ENCODE peak calls at places on chromosomes 7 and 10, in seven cellular contexts. B, D, V, K, L, P and Z are unnamed samples.

GRCh38 chr10:7410800-7411670 is at the start of gene SFMBT2:
- DNase-seq in P (peak), L (no peak), B (peak), V (peak), K (peak), D (peak), Z (peak)

GRCh38 chr10:96017227-96017687 is 26.1 kb upstream of the CCNJ start:
- DNase-seq in P (peak), K (peak), D (peak), B (no peak), L (peak), V (peak), Z (no peak)

GRCh38 chr7:54859066-54859465 is 100.1 kb upstream of the SEC61G start:
- DNase-seq in D (peak), K (no peak), L (no peak), V (no peak), B (no peak), P (no peak), Z (no peak)

GRCh38 chr7:110534241-110534931 is 556.5 kb upstream of the LRRN3 start:
- DNase-seq in V (no peak), B (no peak), K (peak), D (no peak), L (no peak), P (no peak), Z (no peak)

GRCh38 chr7:111711426-111712065 is 149.3 kb upstream of the IMMP2L start:
- DNase-seq in D (no peak), B (no peak), L (peak), V (no peak), K (peak), P (peak), Z (no peak)

GRCh38 chr10:85788570-85788969 is 578.0 kb downstream of the GRID1 start:
- DNase-seq in L (no peak), K (no peak), B (no peak), V (no peak), D (no peak), P (no peak), Z (no peak)

GRCh38 chr7:105594034-105594433 is 12.7 kb upstream of the EFCAB10 start:
- DNase-seq in V (no peak), P (peak), D (no peak), K (no peak), B (no peak), L (peak), Z (no peak)

GRCh38 chr10:114538544-114538906 is 119.5 kb downstream of the ABLIM1 start:
- DNase-seq in L (no peak), V (peak), P (peak), B (no peak), D (no peak), K (no peak), Z (no peak)

GRCh38 chr10:36888925-36889573 is 236.3 kb upstream of the ANKRD30A start:
- DNase-seq in L (peak), P (peak), D (peak), K (peak), B (no peak), V (peak), Z (no peak)

GRCh38 chr10:69961864-69962745 is 90.5 kb upstream of the MACROH2A2 start:
- DNase-seq in L (no peak), P (no peak), B (no peak), K (no peak), D (no peak), V (no peak), Z (no peak)

GRCh38 chr7:30240401-30240800 is 44.0 kb upstream of the ZNRF2 start:
- DNase-seq in K (peak), P (no peak), B (no peak), L (no peak), V (no peak), D (peak), Z (no peak)

GRCh38 chr7:152872061-152872744 is 112.7 kb downstream of the ACTR3B start:
- DNase-seq in K (no peak), P (no peak), L (no peak), D (no peak), B (no peak), V (no peak), Z (no peak)

GRCh38 chr10:11009471-11010308 is 8.0 kb upstream of the CELF2 start:
- DNase-seq in D (no peak), V (no peak), B (no peak), P (no peak), K (no peak), L (no peak), Z (no peak)

GRCh38 chr7:37832194-37832593 is 16.2 kb upstream of the NME8 start:
- DNase-seq in K (no peak), D (peak), B (peak), P (peak), L (no peak), V (no peak), Z (peak)

GRCh38 chr10:124602121-124602561 is 140.5 kb downstream of the LHPP start:
- DNase-seq in B (no peak), L (no peak), P (peak), D (no peak), V (no peak), K (no peak), Z (no peak)

GRCh38 chr7:148234715-148235114 is 355.9 kb upstream of the C7orf33 start:
- DNase-seq in P (no peak), L (no peak), B (no peak), D (no peak), V (no peak), K (no peak), Z (no peak)

GRCh38 chr10:71187600-71187999 is 24.8 kb upstream of the UNC5B start:
- DNase-seq in D (peak), P (no peak), V (no peak), K (no peak), L (no peak), B (no peak), Z (no peak)

GRCh38 chr7:69596056-69596455 is 2.2 kb upstream of the AUTS2 start:
- DNase-seq in P (no peak), L (no peak), V (no peak), K (no peak), B (no peak), D (no peak), Z (no peak)

GRCh38 chr10:124381011-124381591 is 37.6 kb downstream of the OAT start:
- DNase-seq in D (no peak), K (no peak), V (no peak), L (no peak), B (no peak), P (no peak), Z (no peak)

GRCh38 chr7:54778696-54779285 is 19.8 kb upstream of the SEC61G start:
- DNase-seq in V (no peak), K (peak), P (no peak), B (no peak), D (no peak), L (no peak), Z (no peak)

GRCh38 chr7:44200699-44201461 is at the start of gene YKT6:
- DNase-seq in P (peak), D (peak), K (peak), B (peak), V (peak), L (peak), Z (peak)

GRCh38 chr7:2403718-2404648 is 572 bp downstream of the CHST12 start:
- DNase-seq in B (no peak), L (no peak), K (peak), P (peak), D (peak), V (no peak), Z (peak)

GRCh38 chr7:105937411-105937810 is 25.7 kb upstream of the CDHR3 start:
- DNase-seq in L (no peak), K (no peak), P (no peak), B (no peak), V (no peak), D (no peak), Z (no peak)

GRCh38 chr10:12727832-12728215 is 273.7 kb downstream of the CCDC3 start:
- DNase-seq in P (no peak), B (no peak), K (no peak), L (peak), V (no peak), D (peak), Z (no peak)

GRCh38 chr7:32515890-32516550 is 20.7 kb downstream of the AVL9 start:
- DNase-seq in L (no peak), B (no peak), D (no peak), K (peak), V (no peak), P (no peak), Z (no peak)

GRCh38 chr7:16422917-16423316 is 1.6 kb upstream of the CRPPA start:
- DNase-seq in D (no peak), K (no peak), P (peak), B (no peak), L (no peak), V (no peak), Z (no peak)

GRCh38 chr7:70828366-70828765 is 303.6 kb upstream of the GALNT17 start:
- DNase-seq in V (no peak), L (no peak), P (no peak), B (no peak), D (no peak), K (no peak), Z (no peak)

GRCh38 chr7:22821702-22822485 is 755 bp downstream of the TOMM7 start:
- DNase-seq in K (peak), P (peak), V (no peak), L (no peak), D (peak), B (no peak), Z (no peak)

GRCh38 chr10:121267236-121268003 is 330.8 kb downstream of the FGFR2 start:
- DNase-seq in P (no peak), V (no peak), L (no peak), B (no peak), D (no peak), K (no peak), Z (no peak)

GRCh38 chr7:133650487-133651292 is 397.8 kb downstream of the EXOC4 start:
- DNase-seq in V (no peak), L (no peak), P (no peak), K (no peak), B (no peak), D (peak), Z (no peak)

GRCh38 chr10:97270523-97271154 is 21.8 kb downstream of the ARHGAP19 start:
- DNase-seq in P (no peak), L (no peak), B (no peak), V (no peak), D (peak), K (peak), Z (no peak)

GRCh38 chr10:114957673-114958072 is 19.7 kb downstream of the TRUB1 start:
- DNase-seq in V (no peak), D (peak), B (no peak), L (no peak), K (peak), P (no peak), Z (no peak)

GRCh38 chr7:44184221-44184873 is 4.9 kb downstream of the GCK start:
- DNase-seq in P (no peak), V (no peak), L (peak), B (no peak), K (peak), D (peak), Z (no peak)

GRCh38 chr10:60869916-60870728 is 73.9 kb downstream of the RHOBTB1 start:
- DNase-seq in D (no peak), V (no peak), L (no peak), K (no peak), P (no peak), B (no peak), Z (no peak)

GRCh38 chr10:60871215-60871614 is 72.8 kb downstream of the RHOBTB1 start:
- DNase-seq in P (no peak), D (no peak), L (no peak), B (no peak), K (no peak), V (no peak), Z (no peak)

GRCh38 chr10:60870803-60871202 is 73.2 kb downstream of the RHOBTB1 start:
- DNase-seq in P (no peak), L (no peak), V (no peak), K (no peak), B (no peak), D (no peak), Z (no peak)

GRCh38 chr10:60868946-60869345 is 75.0 kb downstream of the RHOBTB1 start:
- DNase-seq in B (no peak), D (no peak), V (no peak), P (no peak), L (no peak), K (no peak), Z (no peak)

DNA sequence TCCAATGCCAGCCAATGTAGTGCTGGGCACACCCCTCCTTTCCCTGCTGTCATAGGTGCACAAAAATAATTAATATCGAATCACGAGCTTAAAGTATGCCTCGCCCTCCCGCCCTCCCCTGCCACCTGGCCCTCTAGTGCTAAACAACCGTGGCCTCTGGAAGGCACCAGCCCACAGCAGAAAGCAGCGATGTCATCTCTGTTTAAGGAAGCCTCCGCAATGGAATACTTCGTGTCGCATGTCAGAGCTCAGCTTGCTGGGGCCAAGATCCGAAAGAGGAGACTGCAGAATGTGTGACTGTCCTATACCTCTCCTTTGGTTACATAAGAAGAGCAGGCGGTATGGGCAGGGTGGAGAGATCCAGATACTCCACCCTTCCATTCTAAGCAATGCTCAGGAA is 71.5 kb downstream of the RHOBTB1 start:
- DNase-seq in K (no peak), V (no peak), B (no peak), P (no peak), D (no peak), L (no peak), Z (no peak)
- H3K27ac ChIP-seq in K (no peak), V (no peak), B (no peak), P (no peak), D (no peak), L (no peak), Z (no peak)

GRCh38 chr7:19397917-19398316 is 252.7 kb upstream of the FERD3L start:
- DNase-seq in P (no peak), K (peak), L (no peak), D (peak), V (no peak), B (no peak), Z (no peak)

GRCh38 chr7:19390795-19391194 is 245.6 kb upstream of the FERD3L start:
- DNase-seq in P (no peak), L (no peak), K (no peak), V (no peak), D (no peak), B (no peak), Z (no peak)

GRCh38 chr7:19392246-19392645 is 247.0 kb upstream of the FERD3L start:
- DNase-seq in D (no peak), P (no peak), V (no peak), L (no peak), K (peak), B (no peak), Z (no peak)
- H3K27ac ChIP-seq in D (no peak), P (no peak), V (no peak), L (no peak), K (no peak), B (no peak), Z (no peak)

GRCh38 chr7:453597-454306 is 65.9 kb downstream of the PDGFA start:
- DNase-seq in K (no peak), L (no peak), B (peak), P (no peak), D (no peak), V (no peak), Z (no peak)
- H3K27ac ChIP-seq in K (no peak), L (no peak), B (no peak), P (no peak), D (no peak), V (no peak), Z (no peak)

GRCh38 chr7:127887096-127887495 is 144.1 kb downstream of the LRRC4 start:
- DNase-seq in L (no peak), V (no peak), P (no peak), B (no peak), K (no peak), D (no peak), Z (no peak)

GRCh38 chr7:127886248-127886647 is 145.0 kb downstream of the LRRC4 start:
- DNase-seq in K (no peak), L (no peak), V (no peak), B (no peak), D (peak), P (no peak), Z (no peak)

GRCh38 chr7:127885222-127885772 is 145.9 kb downstream of the LRRC4 start:
- DNase-seq in L (peak), B (no peak), P (no peak), V (no peak), D (no peak), K (no peak), Z (no peak)

GRCh38 chr7:127884066-127884559 is 147.1 kb downstream of the LRRC4 start:
- DNase-seq in B (no peak), P (no peak), D (no peak), K (no peak), L (no peak), V (no peak), Z (no peak)

GRCh38 chr7:127885843-127886242 is 145.4 kb downstream of the LRRC4 start:
- DNase-seq in L (no peak), B (no peak), V (no peak), D (peak), P (no peak), K (peak), Z (no peak)
- H3K27ac ChIP-seq in L (no peak), B (peak), V (no peak), D (peak), P (no peak), K (no peak), Z (no peak)

DNA sequence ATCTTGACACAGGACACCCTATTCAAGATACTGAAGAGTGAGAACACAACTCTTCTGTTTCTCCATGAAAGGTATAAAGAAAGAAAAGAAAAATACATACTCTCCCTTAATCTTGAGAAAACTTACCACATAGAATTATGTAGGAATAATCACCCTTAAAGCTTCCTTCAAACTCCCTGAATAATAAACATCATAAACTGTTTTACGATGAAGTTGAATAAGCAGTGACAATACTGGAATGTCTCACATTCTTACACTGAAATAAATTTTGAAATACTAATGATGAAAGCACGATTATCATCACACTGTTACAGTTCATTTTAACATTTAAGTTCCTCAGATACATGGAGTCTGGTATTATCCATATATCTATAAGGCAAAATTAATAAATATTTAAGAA is 306.2 kb downstream of the IPMK start:
- DNase-seq in K (no peak), P (no peak), D (no peak), V (no peak), L (no peak), B (no peak), Z (no peak)
- H3K27ac ChIP-seq in K (no peak), P (no peak), D (no peak), V (no peak), L (no peak), B (no peak), Z (no peak)

GRCh38 chr10:79143879-79144278 is 75.1 kb downstream of the ZMIZ1 start:
- DNase-seq in L (peak), P (no peak), K (no peak), D (no peak), V (no peak), B (no peak), Z (no peak)

GRCh38 chr10:79140906-79141305 is 72.1 kb downstream of the ZMIZ1 start:
- DNase-seq in L (no peak), V (no peak), D (no peak), P (no peak), K (no peak), B (no peak), Z (no peak)

GRCh38 chr10:79142522-79143309 is 74.0 kb downstream of the ZMIZ1 start:
- DNase-seq in L (peak), K (no peak), P (no peak), V (no peak), D (no peak), B (no peak), Z (no peak)

GRCh38 chr10:79140083-79140793 is 71.5 kb downstream of the ZMIZ1 start:
- DNase-seq in B (no peak), D (no peak), P (no peak), L (no peak), K (no peak), V (no peak), Z (no peak)

DNA sequence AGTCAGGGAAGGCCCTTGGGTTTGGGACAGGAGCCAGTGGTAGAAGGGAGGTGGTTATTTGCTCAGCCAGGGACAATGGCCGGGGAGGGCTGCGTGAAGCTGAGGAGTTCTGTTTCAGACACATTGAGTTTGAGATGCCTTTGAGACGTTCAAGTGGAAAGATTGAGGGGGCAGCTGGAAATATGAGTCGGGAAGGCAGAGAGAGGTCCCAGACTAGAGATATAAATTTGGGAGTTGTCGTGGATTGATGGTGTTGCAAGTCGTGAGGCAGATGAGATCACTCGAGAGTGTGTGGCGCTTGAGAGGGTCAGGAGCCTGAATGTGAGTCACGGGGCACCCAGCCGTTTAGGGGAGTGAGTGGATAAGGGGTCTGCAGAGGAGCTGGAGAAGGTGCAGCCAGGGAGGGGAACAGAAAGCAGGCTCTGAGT is 73.3 kb downstream of the ZMIZ1 start:
- DNase-seq in P (peak), K (no peak), L (no peak), B (no peak), D (peak), V (no peak), Z (no peak)
- H3K27ac ChIP-seq in P (peak), K (no peak), L (no peak), B (peak), D (peak), V (no peak), Z (no peak)

GRCh38 chr10:33152750-33153149 is 181.7 kb downstream of the NRP1 start:
- DNase-seq in B (no peak), V (no peak), D (peak), L (no peak), P (no peak), K (no peak), Z (no peak)
- H3K27ac ChIP-seq in B (peak), V (peak), D (no peak), L (no peak), P (no peak), K (no peak), Z (no peak)

DNA sequence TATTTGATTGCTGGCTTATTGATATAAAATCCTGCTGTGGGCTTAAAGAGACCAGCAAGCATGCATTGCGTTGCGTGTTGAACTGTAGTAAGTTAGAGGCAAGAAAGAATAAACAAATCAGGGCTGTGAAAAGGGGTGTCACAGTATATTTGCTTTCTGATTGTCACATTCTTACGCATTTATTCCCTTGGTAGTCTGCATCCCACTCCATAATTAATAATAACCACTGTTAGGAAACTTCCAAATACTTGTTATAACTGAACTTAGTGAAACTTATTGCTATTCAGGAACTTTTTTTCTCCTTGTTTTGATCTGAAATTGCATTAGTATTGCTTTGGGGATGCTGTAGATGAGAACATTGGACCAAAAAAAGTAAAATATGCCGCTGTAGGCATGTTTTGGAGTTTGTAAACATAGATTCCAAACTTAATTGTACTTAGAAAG is 1.7 kb downstream of the PPP1R9A start:
- DNase-seq in D (no peak), V (no peak), B (no peak), L (no peak), K (no peak), P (no peak), Z (no peak)
- H3K27ac ChIP-seq in D (peak), V (no peak), B (peak), L (no peak), K (no peak), P (peak), Z (peak)

DNA sequence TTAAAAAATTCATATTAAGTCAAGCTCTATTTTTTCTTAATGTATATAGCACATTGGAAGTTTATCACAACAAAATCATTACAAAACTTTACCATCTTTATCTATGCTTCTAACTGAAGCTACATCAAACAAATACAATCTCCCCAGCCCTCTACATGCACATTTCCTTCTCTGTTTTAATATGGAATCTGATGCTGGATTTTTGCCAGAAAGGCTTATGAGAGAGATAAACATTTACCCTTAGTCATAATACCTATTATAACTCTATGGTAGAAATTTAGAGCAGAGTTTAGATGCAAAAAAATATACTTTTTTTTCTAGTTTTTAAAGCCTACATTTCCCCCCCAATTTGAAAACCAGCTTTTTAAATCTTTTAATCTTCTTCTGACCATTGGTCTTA is 1198.6 kb downstream of the GATA3 start:
- DNase-seq in B (no peak), V (no peak), K (peak), D (peak), L (no peak), P (no peak), Z (no peak)
- H3K27ac ChIP-seq in B (no peak), V (no peak), K (no peak), D (no peak), L (no peak), P (no peak), Z (no peak)